ENCODE peak calls at places on chromosomes 2 and 18, in four cellular contexts. I, J, O and K are unnamed samples. For H3K4me1, the result is how much of the 10 kb centered on the place peaks cover.

GRCh38 chr2:177353084-177353483 is 39.5 kb upstream of the AGPS start:
- DNase-seq in I (no peak), J (no peak), O (no peak), K (no peak)

GRCh38 chr2:109724533-109725460 is 69.3 kb upstream of the RGPD5 start:
- DNase-seq in I (no peak), J (no peak), O (no peak), K (peak)

GRCh38 chr2:174603280-174603679 is 5.7 kb upstream of the WIPF1 start:
- DNase-seq in I (peak), J (peak), O (no peak), K (peak)

GRCh38 chr18:58863539-58864145 is 1.0 kb upstream of the ZNF532 start:
- DNase-seq in I (peak), J (peak), O (no peak), K (no peak)

GRCh38 chr2:222052934-222053367 is 245.8 kb downstream of the PAX3 start:
- DNase-seq in I (no peak), J (peak), O (no peak), K (no peak)

GRCh38 chr2:27075219-27075871 is 3.1 kb upstream of the EMILIN1 start:
- DNase-seq in I (peak), J (no peak), O (no peak), K (no peak)

GRCh38 chr2:169272035-169272434 is 90.3 kb downstream of the LRP2 start:
- DNase-seq in I (no peak), J (no peak), O (no peak), K (no peak)

GRCh38 chr2:220499281-220499680 is 871.9 kb downstream of the SLC4A3 start:
- DNase-seq in I (peak), J (no peak), O (no peak), K (peak)

GRCh38 chr2:236179653-236180500 is 11.7 kb upstream of the GBX2 start:
- DNase-seq in I (no peak), J (peak), O (no peak), K (no peak)

GRCh38 chr2:217805679-217806479 is 196.9 kb downstream of the TNS1 start:
- DNase-seq in I (peak), J (no peak), O (no peak), K (no peak)

GRCh38 chr2:218263817-218264611 is 3.2 kb downstream of the GPBAR1 start:
- DNase-seq in I (no peak), J (no peak), O (no peak), K (no peak)

GRCh38 chr18:59631583-59632181 is 65.5 kb downstream of the CCBE1 start:
- DNase-seq in I (no peak), J (peak), O (no peak), K (no peak)

GRCh38 chr2:215737496-215737895 is 275.9 kb downstream of the MREG start:
- DNase-seq in I (no peak), J (peak), O (no peak), K (no peak)

GRCh38 chr18:39962546-39962945 is 1992.5 kb upstream of the PIK3C3 start:
- DNase-seq in I (no peak), J (no peak), O (no peak), K (no peak)

GRCh38 chr2:231545105-231545902 is 15.1 kb upstream of the NMUR1 start:
- DNase-seq in I (peak), J (no peak), O (no peak), K (no peak)

GRCh38 chr18:74251297-74252031 is 40.3 kb downstream of the CYB5A start:
- DNase-seq in I (peak), J (peak), O (no peak), K (no peak)

GRCh38 chr18:78768655-78769501 is 210.7 kb upstream of the SALL3 start:
- DNase-seq in I (no peak), J (no peak), O (no peak), K (peak)

GRCh38 chr2:147789720-147790119 is 55.1 kb upstream of the ACVR2A start:
- DNase-seq in I (no peak), J (no peak), O (no peak), K (no peak)

GRCh38 chr2:10500601-10501361 is 52.7 kb upstream of the ODC1 start:
- DNase-seq in I (no peak), J (no peak), O (no peak), K (peak)

GRCh38 chr18:49944681-49945080 is 131.3 kb upstream of the ACAA2 start:
- DNase-seq in I (no peak), J (peak), O (no peak), K (no peak)

GRCh38 chr18:6013101-6013790 is 117.9 kb upstream of the TMEM200C start:
- DNase-seq in I (no peak), J (no peak), O (no peak), K (no peak)

GRCh38 chr2:160747771-160748170 is 254.2 kb upstream of the RBMS1 start:
- DNase-seq in I (no peak), J (no peak), O (no peak), K (no peak)

GRCh38 chr2:101793277-101793969 is 95.9 kb downstream of the MAP4K4 start:
- DNase-seq in I (no peak), J (peak), O (no peak), K (no peak)

GRCh38 chr18:48355526-48356115 is 53.6 kb downstream of the ZBTB7C start:
- DNase-seq in I (no peak), J (no peak), O (no peak), K (peak)

GRCh38 chr2:54206596-54206995 is 49.4 kb downstream of the TSPYL6 start:
- DNase-seq in I (no peak), J (peak), O (no peak), K (no peak)

GRCh38 chr2:9222246-9222898 is 15.8 kb downstream of the ASAP2 start:
- DNase-seq in I (peak), J (no peak), O (no peak), K (peak)

GRCh38 chr18:77314952-77315351 is 65.3 kb downstream of the GALR1 start:
- DNase-seq in I (no peak), J (no peak), O (no peak), K (no peak)

GRCh38 chr2:60936757-60937156 is 55.4 kb downstream of the REL start:
- DNase-seq in I (no peak), J (no peak), O (no peak), K (no peak)

GRCh38 chr18:45133246-45133645 is 452.6 kb downstream of the SETBP1 start:
- DNase-seq in I (no peak), J (no peak), O (no peak), K (no peak)

GRCh38 chr2:190717764-190718651 is 69.1 kb downstream of the NAB1 start:
- DNase-seq in I (no peak), J (no peak), O (no peak), K (no peak)

GRCh38 chr2:238467772-238468171 is 41.0 kb downstream of the ASB1 start:
- DNase-seq in I (no peak), J (no peak), O (no peak), K (no peak)

GRCh38 chr2:238238766-238239551 is 879 bp downstream of the HES6 start:
- DNase-seq in I (no peak), J (peak), O (no peak), K (no peak)

GRCh38 chr2:53445376-53446072 is 322.1 kb upstream of the CHAC2 start:
- DNase-seq in I (no peak), J (no peak), O (no peak), K (no peak)

GRCh38 chr2:203824057-203824456 is 43.5 kb upstream of the CTLA4 start:
- DNase-seq in I (no peak), J (no peak), O (no peak), K (no peak)

GRCh38 chr2:151760139-151760650 is 25.9 kb upstream of the NEB start:
- DNase-seq in I (no peak), J (peak), O (no peak), K (no peak)

GRCh38 chr2:208867374-208867773 is 460.8 kb downstream of the PTH2R start:
- DNase-seq in I (no peak), J (no peak), O (no peak), K (no peak)

GRCh38 chr2:208872591-208872990 is 466.0 kb downstream of the PTH2R start:
- DNase-seq in I (no peak), J (no peak), O (no peak), K (no peak)
- H3K4me1 ChIP-seq in I (under half), J (under half), O (under half), K (under half)

DNA sequence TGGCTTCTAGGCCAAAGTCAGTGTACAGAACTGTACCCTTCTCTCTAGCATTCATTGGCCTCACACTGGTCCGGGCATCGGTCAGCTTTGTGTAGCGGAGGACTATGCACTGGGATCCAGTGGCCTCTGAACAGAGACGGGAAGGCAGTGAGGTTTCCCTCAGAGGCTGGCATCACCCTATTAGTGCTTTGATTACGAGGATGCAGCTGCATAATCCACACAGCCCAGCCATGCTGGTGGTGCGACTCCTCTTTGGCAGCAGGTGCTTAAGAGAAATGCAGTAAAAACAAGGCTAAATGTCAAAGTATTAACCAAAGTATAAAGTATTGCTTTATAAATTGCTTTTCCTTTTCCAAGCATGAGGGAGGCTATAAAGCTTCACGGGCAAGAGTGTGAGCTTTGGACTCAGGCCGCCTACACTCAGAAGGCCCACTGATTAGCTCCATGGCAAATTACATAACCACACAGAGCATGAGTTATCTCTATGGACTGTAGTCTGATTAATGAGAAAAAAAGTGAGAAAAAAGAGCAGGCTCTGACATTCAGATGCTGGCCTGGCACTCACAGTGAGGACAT is 6.3 kb upstream of the CRYGC start:
- DNase-seq in I (no peak), J (no peak), O (no peak), K (no peak)
- TF ChIP-seq CTCF in I (no peak), J (no peak), O (no peak), K (no peak)

GRCh38 chr2:46352621-46353020 is 55.4 kb downstream of the EPAS1 start:
- DNase-seq in I (no peak), J (peak), O (no peak), K (no peak)
- H3K27ac ChIP-seq in I (peak), J (no peak), O (no peak), K (peak)

GRCh38 chr2:45732946-45733345 is 81.5 kb downstream of the PRKCE start:
- DNase-seq in I (no peak), J (no peak), O (no peak), K (no peak)
- H3K4me1 ChIP-seq in I (under half), J (under half), O (under half), K (under half)

GRCh38 chr18:36398419-36398818 is 100.9 kb downstream of the FHOD3 start:
- DNase-seq in I (no peak), J (no peak), O (no peak), K (no peak)

GRCh38 chr18:36401462-36401861 is 103.9 kb downstream of the FHOD3 start:
- DNase-seq in I (no peak), J (no peak), O (no peak), K (no peak)

GRCh38 chr18:36396190-36396589 is 98.7 kb downstream of the FHOD3 start:
- DNase-seq in I (no peak), J (peak), O (no peak), K (no peak)

GRCh38 chr18:36397033-36397432 is 99.5 kb downstream of the FHOD3 start:
- DNase-seq in I (no peak), J (no peak), O (no peak), K (no peak)

GRCh38 chr18:36399055-36399454 is 101.5 kb downstream of the FHOD3 start:
- DNase-seq in I (no peak), J (no peak), O (no peak), K (no peak)
- TF ChIP-seq CTCF in I (no peak), J (no peak), O (no peak), K (no peak)

DNA sequence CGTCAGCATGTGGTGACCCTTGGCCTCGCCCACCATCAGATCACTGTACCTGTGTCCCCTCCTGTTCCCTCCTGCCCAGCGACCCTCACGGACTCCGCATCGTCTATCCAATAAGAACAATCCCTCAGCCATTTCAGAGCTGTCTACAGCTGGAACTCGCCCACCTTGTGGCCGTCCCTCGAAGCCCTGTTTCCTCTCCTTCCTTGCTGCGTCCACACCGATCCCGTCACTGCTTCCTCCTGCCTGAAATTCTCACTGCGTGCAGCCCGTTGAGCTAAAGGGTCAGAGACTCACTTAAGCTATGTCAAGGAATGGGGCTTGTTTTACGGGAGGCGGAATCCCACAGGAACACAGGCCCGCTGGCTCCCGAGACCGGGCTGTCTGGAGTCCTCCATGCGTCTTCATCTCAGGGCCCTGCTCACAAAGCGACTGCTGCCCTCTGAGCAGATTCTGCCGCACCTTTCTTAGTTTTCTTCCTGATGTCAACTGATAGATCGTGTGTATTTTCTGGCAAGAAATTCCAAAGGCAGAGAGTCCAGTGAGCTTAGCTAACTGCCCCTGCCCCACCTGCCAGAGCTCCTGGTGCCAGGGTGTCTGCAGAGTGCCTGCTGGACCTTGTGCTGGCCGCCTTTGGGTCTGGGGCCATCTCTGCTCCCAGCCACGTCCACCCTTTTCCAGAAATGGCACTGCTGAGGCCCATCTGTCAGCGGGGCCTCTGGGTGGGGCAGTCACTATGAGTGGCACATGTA is 35.3 kb downstream of the KLHL29 start:
- DNase-seq in I (no peak), J (no peak), O (no peak), K (no peak)
- H3K27ac ChIP-seq in I (no peak), J (no peak), O (no peak), K (no peak)

DNA sequence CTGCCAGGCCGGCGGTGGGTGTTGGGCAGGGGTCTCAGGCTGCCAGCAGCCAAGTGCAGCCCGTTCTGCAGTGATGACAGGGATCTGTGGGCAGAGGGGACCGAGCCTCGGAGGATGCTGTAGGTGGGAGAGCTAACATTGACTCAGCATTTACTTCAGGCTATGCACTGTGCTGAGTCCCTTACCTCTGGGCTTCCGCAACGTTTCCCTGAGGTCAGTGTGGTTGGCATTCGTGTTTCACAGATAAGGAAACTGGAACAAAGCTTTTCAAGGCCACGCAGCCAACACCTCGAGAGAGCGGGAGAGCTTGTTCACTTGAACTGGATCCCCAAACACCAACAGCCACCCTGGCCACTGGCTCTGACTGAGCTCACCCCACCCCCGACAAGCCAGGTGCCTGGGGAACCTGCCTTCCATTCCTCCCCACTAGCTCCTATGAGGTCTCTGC is 839 bp upstream of the GPR148 start:
- DNase-seq in I (no peak), J (peak), O (no peak), K (no peak)
- H3K4me1 ChIP-seq in I (under half), J (under half), O (under half), K (under half)

GRCh38 chr2:5596848-5597247 is 95.3 kb upstream of the SOX11 start:
- DNase-seq in I (no peak), J (no peak), O (no peak), K (no peak)

GRCh38 chr2:5590836-5591235 is 101.3 kb upstream of the SOX11 start:
- DNase-seq in I (no peak), J (no peak), O (no peak), K (no peak)

GRCh38 chr2:5592906-5593305 is 99.3 kb upstream of the SOX11 start:
- DNase-seq in I (no peak), J (no peak), O (no peak), K (no peak)

GRCh38 chr2:5589183-5589582 is 103.0 kb upstream of the SOX11 start:
- DNase-seq in I (no peak), J (peak), O (no peak), K (no peak)

GRCh38 chr2:5594288-5594687 is 97.9 kb upstream of the SOX11 start:
- DNase-seq in I (no peak), J (no peak), O (no peak), K (no peak)
- TF ChIP-seq CTCF in I (no peak), J (no peak), O (no peak), K (no peak)

GRCh38 chr2:187544371-187545080 is 9.7 kb downstream of the TFPI start:
- DNase-seq in I (peak), J (no peak), O (no peak), K (peak)
- H3K27ac ChIP-seq in I (peak), J (peak), O (no peak), K (peak)